ENCODE peak calls at places on chromosomes 6 and 20, in seven cellular contexts. One of them, this sample, is unnamed.

GRCh38 chr6:139030539-139030938 is 2.0 kb downstream of the ABRACL start:
- DNase-seq in CD4-positive, CD25-positive, alpha-beta regulatory T cell: peak; percentile 73
- DNase-seq in ascending aorta: no peak
- DNase-seq in right atrium auricular region: no peak
- DNase-seq in GM23338: no peak
- DNase-seq in neuronal stem cell: no peak
- DNase-seq in cardiac muscle cell: no peak
- DNase-seq in this sample: no peak

GRCh38 chr6:111689946-111690345 is 84.3 kb upstream of the TRAF3IP2 start:
- DNase-seq in CD4-positive, CD25-positive, alpha-beta regulatory T cell: no peak
- DNase-seq in ascending aorta: no peak
- DNase-seq in right atrium auricular region: no peak
- DNase-seq in GM23338: no peak
- DNase-seq in neuronal stem cell: no peak
- DNase-seq in cardiac muscle cell: no peak
- DNase-seq in this sample: no peak

GRCh38 chr6:13413466-13413862 is 73.9 kb downstream of the GFOD1 start:
- DNase-seq in CD4-positive, CD25-positive, alpha-beta regulatory T cell: no peak
- DNase-seq in ascending aorta: peak; percentile 24
- DNase-seq in right atrium auricular region: peak; percentile 67
- DNase-seq in GM23338: no peak
- DNase-seq in neuronal stem cell: no peak
- DNase-seq in cardiac muscle cell: peak; percentile 76
- DNase-seq in this sample: peak; percentile 66

GRCh38 chr6:112990971-112991370 is 643.8 kb downstream of the RFPL4B start:
- DNase-seq in CD4-positive, CD25-positive, alpha-beta regulatory T cell: no peak
- DNase-seq in ascending aorta: no peak
- DNase-seq in right atrium auricular region: no peak
- DNase-seq in GM23338: no peak
- DNase-seq in neuronal stem cell: no peak
- DNase-seq in cardiac muscle cell: no peak
- DNase-seq in this sample: no peak

GRCh38 chr6:48691420-48691819 is 580.4 kb upstream of the PTCHD4 start:
- DNase-seq in CD4-positive, CD25-positive, alpha-beta regulatory T cell: no peak
- DNase-seq in ascending aorta: no peak
- DNase-seq in right atrium auricular region: no peak
- DNase-seq in GM23338: no peak
- DNase-seq in neuronal stem cell: no peak
- DNase-seq in cardiac muscle cell: no peak
- DNase-seq in this sample: no peak

GRCh38 chr6:43799671-43800623 is 29.9 kb downstream of the VEGFA start:
- DNase-seq in CD4-positive, CD25-positive, alpha-beta regulatory T cell: peak; percentile 80
- DNase-seq in ascending aorta: no peak
- DNase-seq in right atrium auricular region: no peak
- DNase-seq in GM23338: no peak
- DNase-seq in neuronal stem cell: no peak
- DNase-seq in cardiac muscle cell: no peak
- DNase-seq in this sample: no peak

GRCh38 chr6:168823397-168824020 is 382.5 kb downstream of the SMOC2 start:
- DNase-seq in CD4-positive, CD25-positive, alpha-beta regulatory T cell: no peak
- DNase-seq in ascending aorta: no peak
- DNase-seq in right atrium auricular region: no peak
- DNase-seq in GM23338: peak; percentile 19
- DNase-seq in neuronal stem cell: peak; percentile 21
- DNase-seq in cardiac muscle cell: peak; percentile 11
- DNase-seq in this sample: no peak

GRCh38 chr6:143692696-143693095 is 14.9 kb downstream of the PHACTR2 start:
- DNase-seq in CD4-positive, CD25-positive, alpha-beta regulatory T cell: no peak
- DNase-seq in ascending aorta: no peak
- DNase-seq in right atrium auricular region: no peak
- DNase-seq in GM23338: no peak
- DNase-seq in neuronal stem cell: no peak
- DNase-seq in cardiac muscle cell: no peak
- DNase-seq in this sample: no peak

GRCh38 chr6:73085362-73085975 is 139.8 kb downstream of the KHDC1L start:
- DNase-seq in CD4-positive, CD25-positive, alpha-beta regulatory T cell: no peak
- DNase-seq in ascending aorta: no peak
- DNase-seq in right atrium auricular region: no peak
- DNase-seq in GM23338: peak; percentile 57
- DNase-seq in neuronal stem cell: peak; percentile 65
- DNase-seq in cardiac muscle cell: peak; percentile 9
- DNase-seq in this sample: no peak

GRCh38 chr6:22827760-22828159 is 258.4 kb downstream of the HDGFL1 start:
- DNase-seq in CD4-positive, CD25-positive, alpha-beta regulatory T cell: no peak
- DNase-seq in ascending aorta: no peak
- DNase-seq in right atrium auricular region: no peak
- DNase-seq in GM23338: no peak
- DNase-seq in neuronal stem cell: no peak
- DNase-seq in cardiac muscle cell: peak; percentile 36
- DNase-seq in this sample: no peak

GRCh38 chr6:72084992-72085569 is 198.7 kb downstream of the RIMS1 start:
- DNase-seq in CD4-positive, CD25-positive, alpha-beta regulatory T cell: peak; percentile 17
- DNase-seq in ascending aorta: no peak
- DNase-seq in right atrium auricular region: no peak
- DNase-seq in GM23338: peak; percentile 46
- DNase-seq in neuronal stem cell: peak; percentile 15
- DNase-seq in cardiac muscle cell: peak; percentile 45
- DNase-seq in this sample: no peak

GRCh38 chr6:168239374-168239773 is 80.2 kb downstream of the DACT2 start:
- DNase-seq in CD4-positive, CD25-positive, alpha-beta regulatory T cell: no peak
- DNase-seq in ascending aorta: no peak
- DNase-seq in right atrium auricular region: no peak
- DNase-seq in GM23338: no peak
- DNase-seq in neuronal stem cell: no peak
- DNase-seq in cardiac muscle cell: peak; percentile 83
- DNase-seq in this sample: no peak

GRCh38 chr6:159217595-159218275 is 48.5 kb downstream of the FNDC1 start:
- DNase-seq in CD4-positive, CD25-positive, alpha-beta regulatory T cell: peak; percentile 35
- DNase-seq in ascending aorta: no peak
- DNase-seq in right atrium auricular region: no peak
- DNase-seq in GM23338: peak; percentile 90
- DNase-seq in neuronal stem cell: no peak
- DNase-seq in cardiac muscle cell: peak; percentile 58
- DNase-seq in this sample: no peak

GRCh38 chr20:64065973-64066341 is 3.0 kb downstream of the TCEA2 start:
- DNase-seq in CD4-positive, CD25-positive, alpha-beta regulatory T cell: peak; percentile 84
- DNase-seq in ascending aorta: no peak
- DNase-seq in right atrium auricular region: no peak
- DNase-seq in GM23338: peak; percentile 70
- DNase-seq in neuronal stem cell: no peak
- DNase-seq in cardiac muscle cell: peak; percentile 78
- DNase-seq in this sample: no peak

GRCh38 chr20:54133434-54134427 is 40.1 kb downstream of the CYP24A1 start:
- DNase-seq in CD4-positive, CD25-positive, alpha-beta regulatory T cell: no peak
- DNase-seq in ascending aorta: no peak
- DNase-seq in right atrium auricular region: no peak
- DNase-seq in GM23338: no peak
- DNase-seq in neuronal stem cell: no peak
- DNase-seq in cardiac muscle cell: peak; percentile 29
- DNase-seq in this sample: no peak

GRCh38 chr20:34458631-34459030 is 57.6 kb upstream of the DYNLRB1 start:
- DNase-seq in CD4-positive, CD25-positive, alpha-beta regulatory T cell: no peak
- DNase-seq in ascending aorta: no peak
- DNase-seq in right atrium auricular region: no peak
- DNase-seq in GM23338: no peak
- DNase-seq in neuronal stem cell: no peak
- DNase-seq in cardiac muscle cell: peak; percentile 12
- DNase-seq in this sample: no peak

GRCh38 chr6:152301806-152302568 is 335.2 kb downstream of the SYNE1 start:
- DNase-seq in CD4-positive, CD25-positive, alpha-beta regulatory T cell: peak; percentile 94
- DNase-seq in ascending aorta: peak; percentile 61
- DNase-seq in right atrium auricular region: peak; percentile 90
- DNase-seq in GM23338: peak; percentile 89
- DNase-seq in neuronal stem cell: peak; percentile 76
- DNase-seq in cardiac muscle cell: peak; percentile 94
- DNase-seq in this sample: peak; percentile 88

GRCh38 chr20:44208770-44209169 is 1.8 kb downstream of the OSER1 start:
- DNase-seq in CD4-positive, CD25-positive, alpha-beta regulatory T cell: no peak
- DNase-seq in ascending aorta: no peak
- DNase-seq in right atrium auricular region: no peak
- DNase-seq in GM23338: no peak
- DNase-seq in neuronal stem cell: no peak
- DNase-seq in cardiac muscle cell: peak; percentile 12
- DNase-seq in this sample: no peak

GRCh38 chr6:158816329-158816728 is 2.8 kb downstream of the EZR start:
- DNase-seq in CD4-positive, CD25-positive, alpha-beta regulatory T cell: no peak
- DNase-seq in ascending aorta: no peak
- DNase-seq in right atrium auricular region: no peak
- DNase-seq in GM23338: no peak
- DNase-seq in neuronal stem cell: no peak
- DNase-seq in cardiac muscle cell: no peak
- DNase-seq in this sample: no peak

GRCh38 chr6:13012271-13012670 is 295.7 kb downstream of the PHACTR1 start:
- DNase-seq in CD4-positive, CD25-positive, alpha-beta regulatory T cell: no peak
- DNase-seq in ascending aorta: no peak
- DNase-seq in right atrium auricular region: no peak
- DNase-seq in GM23338: no peak
- DNase-seq in neuronal stem cell: no peak
- DNase-seq in cardiac muscle cell: no peak
- DNase-seq in this sample: no peak

GRCh38 chr6:139337830-139338229 is 36.6 kb downstream of the CITED2 start:
- DNase-seq in CD4-positive, CD25-positive, alpha-beta regulatory T cell: no peak
- DNase-seq in ascending aorta: no peak
- DNase-seq in right atrium auricular region: no peak
- DNase-seq in GM23338: no peak
- DNase-seq in neuronal stem cell: no peak
- DNase-seq in cardiac muscle cell: no peak
- DNase-seq in this sample: peak; percentile 41

GRCh38 chr6:96942676-96943075 is 18.1 kb downstream of the KLHL32 start:
- DNase-seq in CD4-positive, CD25-positive, alpha-beta regulatory T cell: no peak
- DNase-seq in ascending aorta: no peak
- DNase-seq in right atrium auricular region: no peak
- DNase-seq in GM23338: no peak
- DNase-seq in neuronal stem cell: no peak
- DNase-seq in cardiac muscle cell: no peak
- DNase-seq in this sample: no peak

GRCh38 chr6:25344827-25345226 is 65.7 kb downstream of the CARMIL1 start:
- DNase-seq in CD4-positive, CD25-positive, alpha-beta regulatory T cell: no peak
- DNase-seq in ascending aorta: no peak
- DNase-seq in right atrium auricular region: no peak
- DNase-seq in GM23338: no peak
- DNase-seq in neuronal stem cell: no peak
- DNase-seq in cardiac muscle cell: no peak
- DNase-seq in this sample: no peak

DNA sequence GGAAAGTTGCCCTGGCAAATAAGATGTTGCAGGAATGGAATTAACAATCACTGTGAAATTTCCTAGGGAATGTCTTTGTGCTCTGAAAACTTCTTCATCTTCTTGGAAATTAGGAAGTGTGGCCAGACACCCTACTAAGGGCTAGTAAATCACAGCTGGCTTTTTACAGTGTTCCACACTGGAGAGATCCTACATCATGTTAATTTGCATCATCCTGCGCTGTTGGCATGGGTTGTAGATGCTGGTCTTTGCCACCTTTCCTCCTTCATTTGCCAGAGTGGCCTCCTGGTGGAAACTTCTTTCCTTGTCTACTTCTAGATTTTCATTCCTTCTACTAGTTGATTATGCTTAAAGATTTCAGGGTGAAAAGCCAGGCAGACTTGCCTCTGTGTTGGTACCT is 2.7 kb downstream of the TNFAIP3 start:
- DNase-seq in CD4-positive, CD25-positive, alpha-beta regulatory T cell: no peak
- DNase-seq in ascending aorta: no peak
- DNase-seq in right atrium auricular region: no peak
- DNase-seq in GM23338: no peak
- DNase-seq in neuronal stem cell: no peak
- DNase-seq in cardiac muscle cell: no peak
- DNase-seq in this sample: no peak
- H3K27ac ChIP-seq in CD4-positive, CD25-positive, alpha-beta regulatory T cell: peak overlapping the region; percentile 97
- H3K27ac ChIP-seq in ascending aorta: no peak overlapping the region
- H3K27ac ChIP-seq in right atrium auricular region: no peak overlapping the region
- H3K27ac ChIP-seq in GM23338: no peak overlapping the region
- H3K27ac ChIP-seq in neuronal stem cell: no peak overlapping the region
- H3K27ac ChIP-seq in cardiac muscle cell: no peak overlapping the region
- H3K27ac ChIP-seq in this sample: no peak overlapping the region

GRCh38 chr6:136764522-136764993 is 27.7 kb downstream of the MAP3K5 start:
- DNase-seq in CD4-positive, CD25-positive, alpha-beta regulatory T cell: peak; percentile 64
- DNase-seq in ascending aorta: no peak
- DNase-seq in right atrium auricular region: no peak
- DNase-seq in GM23338: no peak
- DNase-seq in neuronal stem cell: no peak
- DNase-seq in cardiac muscle cell: no peak
- DNase-seq in this sample: no peak
- H3K27ac ChIP-seq in CD4-positive, CD25-positive, alpha-beta regulatory T cell: peak overlapping the region; percentile 77
- H3K27ac ChIP-seq in ascending aorta: no peak overlapping the region
- H3K27ac ChIP-seq in right atrium auricular region: no peak overlapping the region
- H3K27ac ChIP-seq in GM23338: no peak overlapping the region
- H3K27ac ChIP-seq in neuronal stem cell: no peak overlapping the region
- H3K27ac ChIP-seq in cardiac muscle cell: no peak overlapping the region
- H3K27ac ChIP-seq in this sample: no peak overlapping the region

DNA sequence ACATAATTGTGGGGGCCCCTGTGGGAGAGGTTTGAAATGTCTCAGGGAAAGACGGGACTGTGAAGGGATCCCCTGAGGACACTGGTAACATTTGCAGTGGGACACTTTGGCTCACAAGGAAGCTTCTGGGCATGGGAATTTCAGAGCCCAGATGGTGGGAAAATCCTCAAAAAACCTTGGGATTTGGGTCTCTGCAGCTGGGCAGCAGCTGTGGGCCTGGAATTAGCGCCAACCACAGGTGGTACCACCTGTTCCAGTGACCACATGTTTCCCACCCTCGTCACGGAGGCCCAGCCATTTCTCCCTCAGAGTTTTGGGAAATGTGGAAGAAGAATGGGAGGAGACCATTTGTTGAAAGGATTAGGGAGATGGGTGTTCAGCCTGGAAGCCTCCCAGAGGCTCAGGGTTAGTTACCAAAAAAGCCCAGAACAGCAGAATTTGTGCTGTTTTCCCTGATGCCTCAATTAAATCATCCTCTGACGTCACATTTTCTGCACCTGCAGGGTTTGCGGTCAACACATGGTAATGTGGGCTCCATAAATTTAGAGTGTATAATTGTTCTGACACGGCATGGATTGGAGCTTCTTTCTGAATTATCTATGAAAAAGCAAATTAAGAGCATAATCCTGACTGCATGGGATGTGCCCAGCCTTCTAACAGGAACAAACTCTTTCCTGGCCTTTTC is 34.3 kb downstream of the EDN3 start:
- DNase-seq in CD4-positive, CD25-positive, alpha-beta regulatory T cell: no peak
- DNase-seq in ascending aorta: no peak
- DNase-seq in right atrium auricular region: no peak
- DNase-seq in GM23338: no peak
- DNase-seq in neuronal stem cell: no peak
- DNase-seq in cardiac muscle cell: no peak
- DNase-seq in this sample: no peak
- H3K27ac ChIP-seq in CD4-positive, CD25-positive, alpha-beta regulatory T cell: no peak overlapping the region
- H3K27ac ChIP-seq in ascending aorta: no peak overlapping the region
- H3K27ac ChIP-seq in right atrium auricular region: no peak overlapping the region
- H3K27ac ChIP-seq in GM23338: no peak overlapping the region
- H3K27ac ChIP-seq in neuronal stem cell: no peak overlapping the region
- H3K27ac ChIP-seq in cardiac muscle cell: no peak overlapping the region
- H3K27ac ChIP-seq in this sample: no peak overlapping the region

DNA sequence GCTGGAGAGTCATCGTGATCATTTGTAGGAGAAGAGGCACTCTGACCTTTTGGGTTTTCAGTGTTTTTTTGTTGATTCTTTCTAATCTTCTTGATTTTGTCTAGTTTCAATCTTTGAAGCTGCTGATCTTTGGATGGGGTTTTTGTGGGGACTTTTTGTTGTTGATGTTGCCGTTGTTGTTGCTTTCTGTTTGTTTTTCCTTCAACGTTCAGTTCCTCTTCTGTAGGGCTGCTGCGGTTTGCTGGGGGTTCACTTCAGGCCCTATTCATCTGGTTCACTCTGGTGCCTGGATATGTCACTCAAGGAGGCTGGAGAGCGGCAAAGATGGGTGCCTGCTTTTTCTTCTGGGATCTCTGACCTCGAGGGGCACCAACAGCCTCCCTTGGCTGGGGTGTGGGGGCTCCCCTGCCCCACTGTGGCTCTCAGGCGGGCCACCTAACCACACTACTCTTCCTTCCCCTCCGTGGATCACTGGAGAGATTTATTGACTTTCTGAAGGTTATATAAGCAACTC is 21.5 kb upstream of the TMEM244 start:
- DNase-seq in CD4-positive, CD25-positive, alpha-beta regulatory T cell: no peak
- DNase-seq in ascending aorta: no peak
- DNase-seq in right atrium auricular region: no peak
- DNase-seq in GM23338: no peak
- DNase-seq in neuronal stem cell: no peak
- DNase-seq in cardiac muscle cell: no peak
- DNase-seq in this sample: no peak
- H3K27ac ChIP-seq in CD4-positive, CD25-positive, alpha-beta regulatory T cell: no peak overlapping the region
- H3K27ac ChIP-seq in ascending aorta: no peak overlapping the region
- H3K27ac ChIP-seq in right atrium auricular region: no peak overlapping the region
- H3K27ac ChIP-seq in GM23338: no peak overlapping the region
- H3K27ac ChIP-seq in neuronal stem cell: no peak overlapping the region
- H3K27ac ChIP-seq in cardiac muscle cell: no peak overlapping the region
- H3K27ac ChIP-seq in this sample: no peak overlapping the region